ENCODE peak calls at places on chromosomes 1 and 21, in eight cellular contexts. One of them, this sample, is unnamed.

GRCh38 chr1:235397733-235398132 is 30.5 kb downstream of the TBCE start:
- DNase-seq in heart left ventricle: no peak
- DNase-seq in GM03348: peak
- DNase-seq in uterus: no peak
- DNase-seq in left colon: no peak
- DNase-seq in central memory CD4-positive, alpha-beta T cell: no peak
- DNase-seq in AG20443: peak
- DNase-seq in PC-3: peak
- DNase-seq in this sample: no peak

GRCh38 chr1:52037402-52037814 is 3.8 kb upstream of the KTI12 start:
- DNase-seq in heart left ventricle: no peak
- DNase-seq in GM03348: no peak
- DNase-seq in uterus: no peak
- DNase-seq in left colon: no peak
- DNase-seq in central memory CD4-positive, alpha-beta T cell: no peak
- DNase-seq in AG20443: no peak
- DNase-seq in PC-3: peak
- DNase-seq in this sample: no peak

GRCh38 chr1:35369922-35370671 is 101.6 kb downstream of the ZMYM4 start:
- DNase-seq in heart left ventricle: peak
- DNase-seq in GM03348: peak
- DNase-seq in uterus: peak
- DNase-seq in left colon: no peak
- DNase-seq in central memory CD4-positive, alpha-beta T cell: no peak
- DNase-seq in AG20443: peak
- DNase-seq in PC-3: no peak
- DNase-seq in this sample: peak

GRCh38 chr1:107963601-107964396 is 1.2 kb downstream of the VAV3 start:
- DNase-seq in heart left ventricle: no peak
- DNase-seq in GM03348: peak
- DNase-seq in uterus: no peak
- DNase-seq in left colon: no peak
- DNase-seq in central memory CD4-positive, alpha-beta T cell: peak
- DNase-seq in AG20443: peak
- DNase-seq in PC-3: no peak
- DNase-seq in this sample: peak

GRCh38 chr1:76942549-76942948 is 75.3 kb downstream of the ST6GALNAC5 start:
- DNase-seq in heart left ventricle: no peak
- DNase-seq in GM03348: peak
- DNase-seq in uterus: no peak
- DNase-seq in left colon: no peak
- DNase-seq in central memory CD4-positive, alpha-beta T cell: no peak
- DNase-seq in AG20443: peak
- DNase-seq in PC-3: no peak
- DNase-seq in this sample: no peak

GRCh38 chr1:33410091-33410701 is 20.7 kb downstream of the PHC2 start:
- DNase-seq in heart left ventricle: peak
- DNase-seq in GM03348: peak
- DNase-seq in uterus: no peak
- DNase-seq in left colon: no peak
- DNase-seq in central memory CD4-positive, alpha-beta T cell: no peak
- DNase-seq in AG20443: peak
- DNase-seq in PC-3: peak
- DNase-seq in this sample: no peak

GRCh38 chr1:205512059-205513045 is 7.9 kb downstream of the CDK18 start:
- DNase-seq in heart left ventricle: peak
- DNase-seq in GM03348: no peak
- DNase-seq in uterus: no peak
- DNase-seq in left colon: no peak
- DNase-seq in central memory CD4-positive, alpha-beta T cell: no peak
- DNase-seq in AG20443: no peak
- DNase-seq in PC-3: peak
- DNase-seq in this sample: no peak

GRCh38 chr1:211939876-211940468 is 95.4 kb downstream of the INTS7 start:
- DNase-seq in heart left ventricle: no peak
- DNase-seq in GM03348: no peak
- DNase-seq in uterus: no peak
- DNase-seq in left colon: no peak
- DNase-seq in central memory CD4-positive, alpha-beta T cell: no peak
- DNase-seq in AG20443: no peak
- DNase-seq in PC-3: no peak
- DNase-seq in this sample: no peak

GRCh38 chr1:246000638-246001015 is 506.5 kb downstream of the SMYD3 start:
- DNase-seq in heart left ventricle: no peak
- DNase-seq in GM03348: no peak
- DNase-seq in uterus: no peak
- DNase-seq in left colon: no peak
- DNase-seq in central memory CD4-positive, alpha-beta T cell: no peak
- DNase-seq in AG20443: no peak
- DNase-seq in PC-3: no peak
- DNase-seq in this sample: no peak

GRCh38 chr1:227370463-227371254 is 52.4 kb upstream of the CDC42BPA start:
- DNase-seq in heart left ventricle: no peak
- DNase-seq in GM03348: no peak
- DNase-seq in uterus: no peak
- DNase-seq in left colon: no peak
- DNase-seq in central memory CD4-positive, alpha-beta T cell: no peak
- DNase-seq in AG20443: no peak
- DNase-seq in PC-3: peak
- DNase-seq in this sample: no peak

GRCh38 chr1:189656628-189657027 is 821.0 kb downstream of the BRINP3 start:
- DNase-seq in heart left ventricle: no peak
- DNase-seq in GM03348: no peak
- DNase-seq in uterus: no peak
- DNase-seq in left colon: no peak
- DNase-seq in central memory CD4-positive, alpha-beta T cell: no peak
- DNase-seq in AG20443: no peak
- DNase-seq in PC-3: no peak
- DNase-seq in this sample: no peak

GRCh38 chr1:97262842-97263241 is 541.3 kb downstream of the PTBP2 start:
- DNase-seq in heart left ventricle: no peak
- DNase-seq in GM03348: no peak
- DNase-seq in uterus: no peak
- DNase-seq in left colon: no peak
- DNase-seq in central memory CD4-positive, alpha-beta T cell: no peak
- DNase-seq in AG20443: no peak
- DNase-seq in PC-3: no peak
- DNase-seq in this sample: no peak

GRCh38 chr1:15330028-15330427 is 79.7 kb upstream of the EFHD2 start:
- DNase-seq in heart left ventricle: no peak
- DNase-seq in GM03348: no peak
- DNase-seq in uterus: no peak
- DNase-seq in left colon: no peak
- DNase-seq in central memory CD4-positive, alpha-beta T cell: no peak
- DNase-seq in AG20443: no peak
- DNase-seq in PC-3: peak
- DNase-seq in this sample: no peak

GRCh38 chr1:222006715-222007114 is 264.8 kb upstream of the DUSP10 start:
- DNase-seq in heart left ventricle: no peak
- DNase-seq in GM03348: no peak
- DNase-seq in uterus: no peak
- DNase-seq in left colon: no peak
- DNase-seq in central memory CD4-positive, alpha-beta T cell: no peak
- DNase-seq in AG20443: no peak
- DNase-seq in PC-3: no peak
- DNase-seq in this sample: no peak

GRCh38 chr1:51088474-51088873 is 13.6 kb upstream of the C1orf185 start:
- DNase-seq in heart left ventricle: no peak
- DNase-seq in GM03348: no peak
- DNase-seq in uterus: no peak
- DNase-seq in left colon: no peak
- DNase-seq in central memory CD4-positive, alpha-beta T cell: no peak
- DNase-seq in AG20443: peak
- DNase-seq in PC-3: peak
- DNase-seq in this sample: no peak

GRCh38 chr1:42392255-42392654 is 11.7 kb downstream of the RIMKLA start:
- DNase-seq in heart left ventricle: no peak
- DNase-seq in GM03348: no peak
- DNase-seq in uterus: no peak
- DNase-seq in left colon: no peak
- DNase-seq in central memory CD4-positive, alpha-beta T cell: no peak
- DNase-seq in AG20443: no peak
- DNase-seq in PC-3: peak
- DNase-seq in this sample: no peak

GRCh38 chr21:15060776-15061175 is 4.0 kb downstream of the NRIP1 start:
- DNase-seq in heart left ventricle: no peak
- DNase-seq in GM03348: no peak
- DNase-seq in uterus: no peak
- DNase-seq in left colon: no peak
- DNase-seq in central memory CD4-positive, alpha-beta T cell: no peak
- DNase-seq in AG20443: no peak
- DNase-seq in PC-3: peak
- DNase-seq in this sample: no peak

GRCh38 chr1:158146165-158146564 is 34.5 kb upstream of the CD1D start:
- DNase-seq in heart left ventricle: no peak
- DNase-seq in GM03348: no peak
- DNase-seq in uterus: no peak
- DNase-seq in left colon: no peak
- DNase-seq in central memory CD4-positive, alpha-beta T cell: no peak
- DNase-seq in AG20443: no peak
- DNase-seq in PC-3: peak
- DNase-seq in this sample: no peak

GRCh38 chr1:99538618-99538956 is 107.3 kb upstream of the PALMD start:
- DNase-seq in heart left ventricle: no peak
- DNase-seq in GM03348: no peak
- DNase-seq in uterus: no peak
- DNase-seq in left colon: no peak
- DNase-seq in central memory CD4-positive, alpha-beta T cell: no peak
- DNase-seq in AG20443: no peak
- DNase-seq in PC-3: no peak
- DNase-seq in this sample: no peak

GRCh38 chr1:168243636-168244212 is 17.9 kb downstream of the SFT2D2 start:
- DNase-seq in heart left ventricle: no peak
- DNase-seq in GM03348: no peak
- DNase-seq in uterus: no peak
- DNase-seq in left colon: no peak
- DNase-seq in central memory CD4-positive, alpha-beta T cell: no peak
- DNase-seq in AG20443: peak
- DNase-seq in PC-3: no peak
- DNase-seq in this sample: no peak

GRCh38 chr1:222928212-222928611 is 113.4 kb downstream of the DISP1 start:
- DNase-seq in heart left ventricle: peak
- DNase-seq in GM03348: no peak
- DNase-seq in uterus: peak
- DNase-seq in left colon: peak
- DNase-seq in central memory CD4-positive, alpha-beta T cell: no peak
- DNase-seq in AG20443: peak
- DNase-seq in PC-3: peak
- DNase-seq in this sample: peak

GRCh38 chr1:185938396-185938795 is 204.2 kb downstream of the HMCN1 start:
- DNase-seq in heart left ventricle: peak
- DNase-seq in GM03348: no peak
- DNase-seq in uterus: no peak
- DNase-seq in left colon: no peak
- DNase-seq in central memory CD4-positive, alpha-beta T cell: no peak
- DNase-seq in AG20443: no peak
- DNase-seq in PC-3: peak
- DNase-seq in this sample: no peak

GRCh38 chr1:247448107-247448778 is 9.7 kb downstream of the OR2B11 start:
- DNase-seq in heart left ventricle: peak
- DNase-seq in GM03348: peak
- DNase-seq in uterus: peak
- DNase-seq in left colon: peak
- DNase-seq in central memory CD4-positive, alpha-beta T cell: no peak
- DNase-seq in AG20443: peak
- DNase-seq in PC-3: peak
- DNase-seq in this sample: peak

GRCh38 chr21:27795418-27795817 is 828.5 kb upstream of the ADAMTS5 start:
- DNase-seq in heart left ventricle: no peak
- DNase-seq in GM03348: peak
- DNase-seq in uterus: no peak
- DNase-seq in left colon: no peak
- DNase-seq in central memory CD4-positive, alpha-beta T cell: no peak
- DNase-seq in AG20443: no peak
- DNase-seq in PC-3: no peak
- DNase-seq in this sample: no peak

GRCh38 chr1:231690072-231690471 is 63.5 kb downstream of the DISC1 start:
- DNase-seq in heart left ventricle: no peak
- DNase-seq in GM03348: no peak
- DNase-seq in uterus: no peak
- DNase-seq in left colon: no peak
- DNase-seq in central memory CD4-positive, alpha-beta T cell: no peak
- DNase-seq in AG20443: no peak
- DNase-seq in PC-3: no peak
- DNase-seq in this sample: no peak

GRCh38 chr1:3162483-3162882 is 93.5 kb downstream of the PRDM16 start:
- DNase-seq in heart left ventricle: no peak
- DNase-seq in GM03348: no peak
- DNase-seq in uterus: no peak
- DNase-seq in left colon: no peak
- DNase-seq in central memory CD4-positive, alpha-beta T cell: no peak
- DNase-seq in AG20443: no peak
- DNase-seq in PC-3: no peak
- DNase-seq in this sample: no peak

GRCh38 chr1:98336472-98337118 is 324.9 kb upstream of the SNX7 start:
- DNase-seq in heart left ventricle: no peak
- DNase-seq in GM03348: no peak
- DNase-seq in uterus: no peak
- DNase-seq in left colon: no peak
- DNase-seq in central memory CD4-positive, alpha-beta T cell: no peak
- DNase-seq in AG20443: no peak
- DNase-seq in PC-3: no peak
- DNase-seq in this sample: no peak

GRCh38 chr1:7535934-7536878 is 234.9 kb upstream of the VAMP3 start:
- DNase-seq in heart left ventricle: peak
- DNase-seq in GM03348: no peak
- DNase-seq in uterus: no peak
- DNase-seq in left colon: peak
- DNase-seq in central memory CD4-positive, alpha-beta T cell: no peak
- DNase-seq in AG20443: no peak
- DNase-seq in PC-3: no peak
- DNase-seq in this sample: no peak

GRCh38 chr1:103275725-103276124 is 167.4 kb upstream of the COL11A1 start:
- DNase-seq in heart left ventricle: no peak
- DNase-seq in GM03348: no peak
- DNase-seq in uterus: no peak
- DNase-seq in left colon: no peak
- DNase-seq in central memory CD4-positive, alpha-beta T cell: no peak
- DNase-seq in AG20443: no peak
- DNase-seq in PC-3: no peak
- DNase-seq in this sample: no peak

GRCh38 chr1:93817819-93818569 is 61.0 kb downstream of the DNTTIP2 start:
- DNase-seq in heart left ventricle: no peak
- DNase-seq in GM03348: no peak
- DNase-seq in uterus: no peak
- DNase-seq in left colon: no peak
- DNase-seq in central memory CD4-positive, alpha-beta T cell: peak
- DNase-seq in AG20443: no peak
- DNase-seq in PC-3: peak
- DNase-seq in this sample: no peak

GRCh38 chr1:41447995-41448770 is 36.3 kb downstream of the EDN2 start:
- DNase-seq in heart left ventricle: no peak
- DNase-seq in GM03348: peak
- DNase-seq in uterus: no peak
- DNase-seq in left colon: no peak
- DNase-seq in central memory CD4-positive, alpha-beta T cell: no peak
- DNase-seq in AG20443: no peak
- DNase-seq in PC-3: no peak
- DNase-seq in this sample: no peak

GRCh38 chr1:16605213-16605525 is 8.2 kb downstream of the NBPF1 start:
- DNase-seq in heart left ventricle: no peak
- DNase-seq in GM03348: no peak
- DNase-seq in uterus: no peak
- DNase-seq in left colon: no peak
- DNase-seq in central memory CD4-positive, alpha-beta T cell: no peak
- DNase-seq in AG20443: no peak
- DNase-seq in PC-3: peak
- DNase-seq in this sample: no peak

GRCh38 chr21:43876605-43877004 is 11.6 kb downstream of the AGPAT3 start:
- DNase-seq in heart left ventricle: no peak
- DNase-seq in GM03348: no peak
- DNase-seq in uterus: no peak
- DNase-seq in left colon: no peak
- DNase-seq in central memory CD4-positive, alpha-beta T cell: no peak
- DNase-seq in AG20443: no peak
- DNase-seq in PC-3: no peak
- DNase-seq in this sample: no peak

GRCh38 chr1:78171736-78172590 is 126.2 kb downstream of the GIPC2 start:
- DNase-seq in heart left ventricle: no peak
- DNase-seq in GM03348: peak
- DNase-seq in uterus: no peak
- DNase-seq in left colon: no peak
- DNase-seq in central memory CD4-positive, alpha-beta T cell: no peak
- DNase-seq in AG20443: peak
- DNase-seq in PC-3: peak
- DNase-seq in this sample: no peak